ENCODE peak calls at places on chromosomes 6 and 20, in nine cellular contexts. M is islet precursor cell, A is cardiac fibroblast, N is C1 segment of cervical spinal cord, S is upper lobe of right lung, E is NAMALWA, T is COR-L47, L is skeletal muscle cell, B is iris pigment epithelial cell. Y is an unnamed sample.

GRCh38 chr6:2108700-2109306 is 136.6 kb downstream of the GMDS start:
- DNase-seq in S (no peak), B (peak), M (no peak), N (no peak), T (peak), E (no peak), L (no peak), A (no peak), Y (peak)

GRCh38 chr20:44704551-44704971 is 10.6 kb upstream of the CCN5 start:
- DNase-seq in L (peak), A (peak), S (no peak), N (no peak), T (no peak), E (no peak), M (no peak), B (peak), Y (peak)

GRCh38 chr6:88422831-88423230 is 256.7 kb upstream of the CNR1 start:
- DNase-seq in L (no peak), A (peak), S (no peak), B (peak), M (no peak), N (no peak), E (no peak), T (no peak), Y (no peak)

GRCh38 chr6:6220718-6221117 is 99.7 kb downstream of the F13A1 start:
- DNase-seq in L (no peak), N (no peak), T (no peak), M (no peak), S (no peak), B (no peak), A (no peak), E (peak), Y (no peak)

GRCh38 chr20:25470045-25470444 is 62.6 kb downstream of the GINS1 start:
- DNase-seq in S (no peak), A (peak), E (peak), T (peak), L (no peak), N (no peak), M (no peak), B (peak), Y (peak)

GRCh38 chr6:14822012-14822553 is 423.8 kb upstream of the JARID2 start:
- DNase-seq in A (no peak), M (no peak), L (no peak), N (no peak), E (no peak), B (no peak), S (no peak), T (no peak), Y (no peak)

GRCh38 chr20:40090236-40090635 is 598.8 kb downstream of the MAFB start:
- DNase-seq in E (no peak), S (no peak), A (no peak), T (no peak), B (no peak), L (no peak), N (no peak), M (no peak), Y (no peak)

GRCh38 chr20:36344517-36345132 is 38.5 kb downstream of the DLGAP4 start:
- DNase-seq in L (peak), N (no peak), B (peak), E (peak), M (peak), A (peak), S (no peak), T (no peak), Y (peak)

GRCh38 chr6:166957087-166957804 is 896 bp upstream of the RNASET2 start:
- DNase-seq in B (no peak), L (no peak), M (no peak), N (no peak), E (peak), A (no peak), S (peak), T (no peak), Y (no peak)

GRCh38 chr6:112218563-112218962 is 35.8 kb downstream of the LAMA4 start:
- DNase-seq in S (no peak), B (peak), L (no peak), A (peak), N (no peak), M (no peak), T (peak), E (no peak), Y (peak)

GRCh38 chr6:136103763-136104311 is 146.3 kb downstream of the MTFR2 start:
- DNase-seq in S (no peak), A (peak), T (no peak), B (no peak), M (peak), E (no peak), N (no peak), L (no peak), Y (no peak)

GRCh38 chr6:148263010-148263409 is 79.6 kb upstream of the SASH1 start:
- DNase-seq in A (no peak), T (no peak), N (no peak), M (peak), E (no peak), L (no peak), B (no peak), S (no peak), Y (no peak)

GRCh38 chr20:53422039-53422438 is 171.6 kb downstream of the ZNF217 start:
- DNase-seq in B (no peak), N (no peak), T (no peak), A (no peak), L (no peak), E (no peak), S (no peak), M (no peak), Y (no peak)

GRCh38 chr6:43491750-43492661 is 14.6 kb downstream of the TJAP1 start:
- DNase-seq in M (no peak), B (peak), T (no peak), N (peak), L (peak), E (no peak), A (peak), S (peak), Y (peak)

GRCh38 chr6:164108869-164109769 is 694.6 kb downstream of the QKI start:
- DNase-seq in T (no peak), L (peak), N (peak), A (peak), M (no peak), E (peak), B (no peak), S (peak), Y (peak)

GRCh38 chr6:158660331-158660730 is 10.5 kb downstream of the SYTL3 start:
- DNase-seq in M (no peak), B (peak), N (no peak), S (no peak), L (no peak), A (no peak), E (peak), T (peak), Y (no peak)

GRCh38 chr6:20952605-20953004 is 418.3 kb downstream of the CDKAL1 start:
- DNase-seq in A (peak), L (peak), E (no peak), B (peak), T (peak), S (no peak), M (peak), N (no peak), Y (peak)

GRCh38 chr6:169820358-169820757 is 68.9 kb downstream of the ERMARD start:
- DNase-seq in S (no peak), L (no peak), B (no peak), T (no peak), A (no peak), N (no peak), E (no peak), M (no peak), Y (no peak)

GRCh38 chr6:166467436-166468000 is 84.8 kb upstream of the MPC1 start:
- DNase-seq in N (peak), B (no peak), A (no peak), L (no peak), S (no peak), M (no peak), T (no peak), E (no peak), Y (no peak)

GRCh38 chr6:31851485-31851832 is 11.2 kb downstream of the NEU1 start:
- DNase-seq in T (no peak), A (peak), B (peak), L (no peak), E (no peak), S (no peak), M (no peak), N (no peak), Y (no peak)

GRCh38 chr6:14601490-14601889 is 483.9 kb downstream of the CD83 start:
- DNase-seq in M (no peak), S (no peak), A (no peak), N (no peak), E (no peak), L (no peak), T (peak), B (no peak), Y (no peak)

GRCh38 chr6:18413320-18413830 is 26.2 kb downstream of the RNF144B start:
- DNase-seq in T (no peak), M (no peak), L (no peak), N (no peak), E (no peak), S (no peak), A (no peak), B (no peak), Y (no peak)

GRCh38 chr20:24983896-24984295 is 8.7 kb downstream of the APMAP start:
- DNase-seq in L (no peak), A (no peak), N (no peak), B (no peak), E (no peak), M (no peak), S (no peak), T (no peak), Y (no peak)

GRCh38 chr6:140043357-140043756 is 668.9 kb upstream of the CITED2 start:
- DNase-seq in M (no peak), E (no peak), L (peak), A (peak), N (no peak), S (no peak), T (no peak), B (peak), Y (peak)

GRCh38 chr6:165468361-165468760 is 159.0 kb upstream of the C6orf118 start:
- DNase-seq in N (no peak), E (no peak), M (no peak), B (no peak), L (no peak), A (no peak), T (no peak), S (no peak), Y (no peak)

GRCh38 chr20:23207826-23208555 is 121.9 kb upstream of the CD93 start:
- DNase-seq in T (no peak), E (no peak), N (no peak), L (no peak), M (no peak), S (no peak), A (no peak), B (no peak), Y (no peak)

GRCh38 chr6:47519279-47519678 is 41.7 kb downstream of the CD2AP start:
- DNase-seq in T (no peak), A (no peak), M (no peak), S (no peak), N (no peak), L (no peak), B (no peak), E (no peak), Y (no peak)

GRCh38 chr6:7617954-7618764 is 28.2 kb downstream of the SNRNP48 start:
- DNase-seq in M (peak), E (no peak), S (peak), T (no peak), A (peak), N (no peak), B (peak), L (peak), Y (peak)

GRCh38 chr6:901696-902455 is 208.9 kb upstream of the EXOC2 start:
- DNase-seq in A (no peak), S (no peak), E (no peak), N (no peak), B (no peak), L (no peak), T (no peak), M (no peak), Y (no peak)

GRCh38 chr20:48186447-48186846 is 401.2 kb upstream of the SULF2 start:
- DNase-seq in E (no peak), N (no peak), T (no peak), A (peak), L (no peak), B (peak), S (no peak), M (peak), Y (no peak)

GRCh38 chr6:136012198-136012884 is 160.8 kb downstream of the PDE7B start:
- DNase-seq in S (no peak), L (peak), M (no peak), N (no peak), B (peak), A (peak), E (no peak), T (no peak), Y (peak)

GRCh38 chr6:37717836-37718251 is 20.2 kb upstream of the MDGA1 start:
- DNase-seq in T (no peak), E (no peak), A (peak), B (peak), M (no peak), S (no peak), L (no peak), N (no peak), Y (peak)

GRCh38 chr20:32997431-32997830 is 6.8 kb downstream of the SUN5 start:
- DNase-seq in M (no peak), S (no peak), A (no peak), E (no peak), N (no peak), L (no peak), B (no peak), T (no peak), Y (no peak)

GRCh38 chr6:101722481-101722880 is 329.0 kb downstream of the GRIK2 start:
- DNase-seq in T (no peak), A (no peak), B (peak), S (no peak), L (no peak), M (no peak), E (no peak), N (no peak), Y (no peak)

GRCh38 chr20:4090756-4091331 is 75.5 kb upstream of the RNF24 start:
- DNase-seq in S (no peak), N (no peak), E (no peak), T (no peak), A (peak), M (no peak), B (no peak), L (peak), Y (no peak)

GRCh38 chr20:49641683-49642649 is 71.7 kb downstream of the B4GALT5 start:
- DNase-seq in M (peak), S (peak), L (no peak), A (no peak), T (no peak), N (no peak), B (no peak), E (no peak), Y (no peak)

Y was measured in astrocyte of the spinal cord.